ENCODE peak calls at places on chromosomes 3 and 15, in eight cellular contexts. Y is body of pancreas, O is IMR-90, W is suprapubic skin, M is uterus, A is thyroid gland, B is endothelial cell of umbilical vein, Q is sigmoid colon. N is an unnamed sample.

GRCh38 chr3:32841875-32842505 is 24.2 kb downstream of the TRIM71 start:
- DNase-seq in A (no peak), B (no peak), Q (no peak), O (no peak), Y (no peak), M (no peak), W (no peak), N (no peak)

GRCh38 chr15:37981781-37982180 is 47.3 kb downstream of the TMCO5A start:
- DNase-seq in O (peak), Y (no peak), Q (no peak), A (no peak), B (peak), M (no peak), W (no peak), N (no peak)

GRCh38 chr3:115359507-115359906 is 212.4 kb upstream of the ZBTB20 start:
- DNase-seq in Q (no peak), A (no peak), M (no peak), W (no peak), O (peak), Y (no peak), B (peak), N (no peak)

GRCh38 chr15:69760890-69761568 is 308.4 kb downstream of the RPLP1 start:
- DNase-seq in Y (peak), W (peak), Q (peak), M (peak), B (peak), O (peak), A (peak), N (peak)

GRCh38 chr3:27565201-27565827 is 81.1 kb upstream of the SLC4A7 start:
- DNase-seq in O (no peak), B (no peak), Y (no peak), W (no peak), Q (no peak), A (no peak), M (no peak), N (no peak)

GRCh38 chr3:124107074-124107473 is 115.2 kb upstream of the ROPN1 start:
- DNase-seq in A (no peak), O (no peak), B (no peak), W (no peak), M (no peak), Y (no peak), Q (no peak), N (no peak)

GRCh38 chr15:42137461-42138261 is 18.8 kb downstream of the PLA2G4F start:
- DNase-seq in Y (no peak), M (no peak), W (peak), O (peak), B (peak), Q (peak), A (peak), N (peak)

GRCh38 chr3:30613135-30613825 is 6.9 kb downstream of the TGFBR2 start:
- DNase-seq in Y (no peak), W (no peak), B (no peak), A (no peak), O (no peak), M (no peak), Q (no peak), N (no peak)

GRCh38 chr3:134603480-134603879 is 47.3 kb downstream of the KY start:
- DNase-seq in W (no peak), Q (no peak), M (no peak), O (no peak), B (no peak), A (no peak), Y (no peak), N (no peak)

GRCh38 chr3:170356596-170357175 is 829 bp upstream of the SKIL start:
- DNase-seq in W (peak), M (peak), Q (peak), O (peak), B (peak), A (peak), Y (peak), N (peak)

GRCh38 chr3:159917141-159917540 is 71.5 kb upstream of the IL12A start:
- DNase-seq in W (no peak), B (no peak), Q (no peak), O (no peak), M (no peak), A (no peak), Y (no peak), N (no peak)

GRCh38 chr3:23706116-23706515 is 99.6 kb upstream of the UBE2E1 start:
- DNase-seq in O (peak), M (no peak), W (no peak), B (no peak), Y (no peak), A (no peak), Q (no peak), N (no peak)

GRCh38 chr15:67188551-67189218 is 65.8 kb downstream of the AAGAB start:
- DNase-seq in O (peak), M (peak), Y (no peak), A (no peak), B (no peak), Q (peak), W (no peak), N (no peak)

GRCh38 chr3:31462050-31462569 is 70.6 kb upstream of the STT3B start:
- DNase-seq in A (no peak), Q (no peak), M (no peak), O (no peak), Y (no peak), B (peak), W (no peak), N (no peak)

GRCh38 chr15:90873998-90874605 is 5.7 kb downstream of the FURIN start:
- DNase-seq in W (peak), B (peak), O (no peak), Q (no peak), A (peak), Y (peak), M (no peak), N (peak)

GRCh38 chr15:52379395-52380111 is 83.9 kb upstream of the MYO5C start:
- DNase-seq in Q (no peak), A (no peak), Y (no peak), M (no peak), W (no peak), B (no peak), O (no peak), N (no peak)

GRCh38 chr15:90266061-90266431 is 574 bp downstream of the NGRN start:
- DNase-seq in Y (no peak), A (peak), M (peak), O (peak), Q (peak), B (no peak), W (no peak), N (no peak)

GRCh38 chr3:112653209-112653871 is 12.4 kb upstream of the CCDC80 start:
- DNase-seq in Y (no peak), B (no peak), O (peak), W (no peak), Q (peak), M (no peak), A (no peak), N (no peak)

GRCh38 chr3:169699536-169700050 is 36.1 kb upstream of the MECOM start:
- DNase-seq in W (no peak), B (peak), Y (peak), Q (peak), O (peak), A (peak), M (peak), N (no peak)

GRCh38 chr15:32994810-32995424 is 199.6 kb downstream of the FMN1 start:
- DNase-seq in B (peak), O (peak), Q (no peak), W (no peak), A (no peak), M (no peak), Y (no peak), N (no peak)

GRCh38 chr3:193780810-193781472 is 187.9 kb downstream of the OPA1 start:
- DNase-seq in O (peak), B (peak), Y (peak), W (peak), M (peak), Q (peak), A (peak), N (peak)

GRCh38 chr15:99727733-99728132 is 5.5 kb downstream of the LYSMD4 start:
- DNase-seq in O (no peak), Q (no peak), M (no peak), A (no peak), W (no peak), B (no peak), Y (no peak), N (no peak)

GRCh38 chr3:77815467-77815866 is 775.6 kb downstream of the ROBO2 start:
- DNase-seq in A (no peak), Q (no peak), B (no peak), O (no peak), Y (no peak), W (no peak), M (no peak), N (no peak)

GRCh38 chr3:173893066-173893465 is 495.5 kb downstream of the NLGN1 start:
- DNase-seq in M (no peak), W (no peak), O (peak), B (peak), Y (no peak), Q (no peak), A (no peak), N (no peak)

GRCh38 chr15:87661481-87661880 is 595.1 kb downstream of the NTRK3 start:
- DNase-seq in W (no peak), O (no peak), Q (no peak), M (no peak), B (no peak), Y (no peak), A (no peak), N (no peak)

GRCh38 chr3:43162573-43163084 is 56.8 kb upstream of the POMGNT2 start:
- DNase-seq in Y (no peak), O (no peak), M (no peak), A (no peak), W (no peak), B (peak), Q (no peak), N (no peak)

GRCh38 chr15:68209272-68209671 is 4.1 kb upstream of the CALML4 start:
- DNase-seq in B (no peak), Y (no peak), M (no peak), Q (peak), W (peak), O (no peak), A (no peak), N (no peak)

GRCh38 chr3:39141211-39141995 is 12.0 kb downstream of the CSRNP1 start:
- DNase-seq in A (peak), B (peak), M (peak), Y (peak), O (peak), Q (peak), W (peak), N (peak)

GRCh38 chr3:139521811-139522210 is 17.7 kb downstream of the RBP1 start:
- DNase-seq in A (no peak), Q (no peak), B (no peak), Y (no peak), O (no peak), W (no peak), M (no peak), N (no peak)

GRCh38 chr3:195086341-195086740 is 184.6 kb downstream of the XXYLT1 start:
- DNase-seq in B (no peak), W (peak), Q (no peak), A (no peak), O (no peak), M (no peak), Y (no peak), N (no peak)

GRCh38 chr15:83999396-84000120 is 236.0 kb upstream of the GOLGA6L4 start:
- DNase-seq in O (peak), Y (no peak), M (no peak), B (no peak), W (no peak), A (no peak), Q (no peak), N (no peak)

GRCh38 chr3:178392553-178392952 is 143.7 kb upstream of the KCNMB2 start:
- DNase-seq in Q (no peak), B (peak), O (peak), W (no peak), A (no peak), M (no peak), Y (no peak), N (no peak)

GRCh38 chr3:127682576-127682975 is 9.8 kb downstream of the ABTB1 start:
- DNase-seq in W (peak), Y (no peak), A (no peak), B (no peak), M (peak), Q (peak), O (no peak), N (no peak)

GRCh38 chr3:46087871-46088270 is 60.6 kb upstream of the XCR1 start:
- DNase-seq in M (no peak), Y (no peak), A (no peak), W (no peak), O (peak), Q (no peak), B (no peak), N (no peak)

GRCh38 chr3:177681156-177681555 is 483.9 kb upstream of the TBL1XR1 start:
- DNase-seq in Q (no peak), M (no peak), B (peak), O (no peak), Y (no peak), A (no peak), W (no peak), N (no peak)

GRCh38 chr3:184742676-184743135 is 30.8 kb upstream of the MAGEF1 start:
- DNase-seq in M (peak), O (no peak), W (peak), Q (no peak), B (no peak), A (no peak), Y (no peak), N (peak)

GRCh38 chr3:69770976-69771634 is 31.8 kb downstream of the MITF start:
- DNase-seq in B (peak), M (no peak), O (peak), W (no peak), Q (no peak), Y (no peak), A (no peak), N (no peak)

GRCh38 chr3:67380118-67380517 is 274.3 kb downstream of the SUCLG2 start:
- DNase-seq in Q (no peak), M (no peak), B (no peak), Y (no peak), A (no peak), O (no peak), W (no peak), N (no peak)

GRCh38 chr3:67382551-67382950 is 271.9 kb downstream of the SUCLG2 start:
- DNase-seq in M (no peak), Q (no peak), Y (no peak), B (no peak), O (peak), A (no peak), W (no peak), N (no peak)

GRCh38 chr3:67384790-67385397 is 269.5 kb downstream of the SUCLG2 start:
- DNase-seq in Y (peak), Q (no peak), A (peak), W (no peak), M (no peak), B (peak), O (peak), N (no peak)

GRCh38 chr3:67383379-67383778 is 271.0 kb downstream of the SUCLG2 start:
- DNase-seq in B (no peak), A (no peak), W (no peak), O (no peak), Q (no peak), M (no peak), Y (no peak), N (no peak)

GRCh38 chr3:67381667-67382272 is 272.6 kb downstream of the SUCLG2 start:
- DNase-seq in B (peak), M (no peak), Q (no peak), A (no peak), W (no peak), O (peak), Y (no peak), N (no peak)
- TF ChIP-seq CTCF in B (peak), M (peak), Q (no peak), A (peak), W (peak), O (peak), Y (peak), N (no peak)

GRCh38 chr3:126266850-126267168 is 86.4 kb upstream of the ALDH1L1 start:
- DNase-seq in Q (no peak), Y (no peak), M (no peak), A (no peak), W (no peak), B (no peak), O (no peak), N (no peak)
- H3K4me3 ChIP-seq in Q (peak), Y (no peak), M (peak), A (no peak), W (peak), B (no peak), O (no peak), N (no peak)

GRCh38 chr3:74861211-74861610 is 246.8 kb upstream of the CNTN3 start:
- DNase-seq in A (no peak), M (no peak), Q (no peak), B (no peak), W (no peak), Y (no peak), O (no peak), N (no peak)
- TF ChIP-seq POLR2A in A (no peak), M (no peak), Q (no peak), B (no peak), W (no peak), Y (no peak), O (no peak), N (no peak)

DNA sequence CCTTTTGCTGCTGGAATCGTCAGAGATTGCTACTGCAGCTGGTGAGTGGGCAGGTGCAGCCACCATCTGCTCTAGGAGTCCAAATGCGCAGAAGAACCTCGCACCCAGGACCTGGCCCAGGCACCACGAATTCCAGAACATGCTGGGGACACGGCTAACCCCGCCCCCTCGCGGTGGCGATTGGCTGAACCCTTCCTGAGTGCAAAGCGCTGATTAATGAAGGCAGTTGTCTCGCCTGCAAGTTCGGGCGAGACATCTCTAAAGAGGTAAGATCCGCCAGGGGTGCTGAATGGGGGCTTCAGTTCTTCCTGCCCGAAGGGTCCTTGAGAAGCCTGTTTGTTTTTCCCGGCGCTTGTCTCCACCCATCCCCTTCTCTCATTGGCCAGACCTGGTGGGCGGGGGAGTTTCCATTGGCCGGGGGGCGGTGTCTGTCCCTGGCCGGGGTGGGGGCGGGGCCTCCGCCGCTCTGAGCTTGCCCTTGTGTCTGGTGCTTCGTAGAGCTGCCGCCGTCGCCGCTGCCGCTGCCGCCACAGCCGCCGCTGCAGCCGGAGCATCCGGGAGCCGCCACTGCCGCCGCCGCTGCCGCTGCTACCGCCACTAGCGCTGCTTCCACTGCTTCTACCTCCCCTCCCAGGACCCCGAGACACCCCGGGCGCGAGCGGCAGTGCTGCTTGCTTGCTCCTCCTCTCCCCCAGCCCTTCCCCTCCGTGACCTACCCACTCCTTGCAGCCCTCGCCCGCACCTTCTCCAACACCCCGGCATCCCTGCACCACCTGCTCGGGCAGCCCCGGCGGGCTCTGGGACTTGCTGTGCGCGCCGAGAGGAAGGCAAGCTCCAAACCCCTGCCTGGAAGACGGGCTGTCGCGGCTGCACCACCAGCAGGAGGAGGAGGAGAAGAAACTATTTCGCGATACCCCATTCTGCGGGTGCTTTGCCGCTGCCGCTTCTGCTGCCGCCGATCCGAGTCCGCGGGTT is at the start of gene CADM2:
- DNase-seq in O (peak), Y (peak), M (peak), A (peak), Q (peak), W (peak), B (peak), N (peak)
- TF ChIP-seq CTCF in O (no peak), Y (no peak), M (no peak), A (no peak), Q (no peak), W (no peak), B (no peak), N (no peak)

GRCh38 chr15:58864602-58865419 is 68.7 kb downstream of the SLTM start:
- DNase-seq in O (no peak), Y (peak), M (peak), W (no peak), A (peak), Q (no peak), B (no peak), N (no peak)
- H3K4me3 ChIP-seq in O (no peak), Y (no peak), M (peak), W (peak), A (peak), Q (peak), B (no peak), N (peak)

DNA sequence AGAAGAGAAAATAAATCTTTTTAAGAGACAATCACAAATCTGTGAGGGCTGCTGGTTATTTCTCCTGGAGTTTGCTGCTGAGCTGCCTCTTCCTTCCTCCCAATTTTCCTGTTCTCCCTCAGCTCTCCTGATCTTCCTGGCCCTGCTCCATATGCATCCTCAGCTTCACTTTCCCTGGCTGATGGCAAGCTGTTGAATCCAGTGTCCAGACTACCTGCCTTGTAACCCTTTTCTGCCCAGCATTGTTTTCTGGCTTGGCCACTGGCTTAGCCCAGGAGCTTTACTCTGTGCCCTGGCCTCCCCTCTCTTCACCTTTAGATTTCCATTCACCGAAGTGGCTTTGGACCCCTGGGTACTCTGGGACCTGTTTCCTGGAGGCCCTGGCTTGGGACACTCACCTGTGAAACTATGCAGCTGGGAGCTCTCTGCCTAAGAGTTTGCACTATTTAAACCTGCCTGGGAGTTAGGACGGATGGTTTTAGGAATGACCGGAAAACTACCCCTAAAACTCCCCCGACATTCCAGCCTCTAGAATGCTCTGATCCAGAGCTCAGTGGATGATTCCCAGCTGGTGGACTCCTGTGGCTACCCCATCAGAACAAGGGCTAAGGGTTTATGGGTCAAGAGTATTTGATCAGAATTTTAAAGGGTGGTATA is 90.0 kb downstream of the RBPMS2 start:
- DNase-seq in Q (no peak), M (no peak), A (no peak), O (no peak), B (no peak), W (no peak), Y (no peak), N (no peak)
- TF ChIP-seq POLR2A in Q (no peak), M (no peak), A (no peak), O (no peak), B (no peak), W (no peak), Y (no peak), N (no peak)

N was measured in lower leg skin.